ENCODE peak calls at places on chromosomes 7 and 10, in five cellular contexts. K is K562, U is H54, Q is esophagus squamous epithelium, Y is A549. N is an unnamed sample.
A peak's percentile ranks its signal among the peaks of the same experiment; 100 is the strongest.

GRCh38 chr7:42232275-42232674 is 4.7 kb downstream of the GLI3 start:
- DNase-seq in K (no peak), U (peak; percentile 79), Q (no peak), Y (no peak), N (no peak)

GRCh38 chr10:1199897-1200721 is 143.9 kb downstream of the WDR37 start:
- DNase-seq in K (no peak), U (no peak), Q (no peak), Y (no peak), N (no peak)

GRCh38 chr10:93073539-93074136 is at the start of gene CYP26A1:
- DNase-seq in K (peak; percentile 40), U (no peak), Q (no peak), Y (peak; percentile 51), N (peak; percentile 30)

GRCh38 chr7:106139253-106140251 is 27.4 kb upstream of the SYPL1 start:
- DNase-seq in K (no peak), U (no peak), Q (no peak), Y (no peak), N (no peak)

GRCh38 chr7:127954371-127954770 is 76.9 kb downstream of the LRRC4 start:
- DNase-seq in K (no peak), U (no peak), Q (no peak), Y (no peak), N (no peak)

GRCh38 chr7:11665381-11665780 is 166.6 kb downstream of the THSD7A start:
- DNase-seq in K (no peak), U (no peak), Q (no peak), Y (no peak), N (no peak)

GRCh38 chr7:152857272-152857671 is 97.7 kb downstream of the ACTR3B start:
- DNase-seq in K (no peak), U (no peak), Q (no peak), Y (no peak), N (no peak)

GRCh38 chr10:35004651-35005050 is 85.5 kb downstream of the CUL2 start:
- DNase-seq in K (no peak), U (no peak), Q (no peak), Y (no peak), N (no peak)

GRCh38 chr10:26057466-26057865 is 123.4 kb downstream of the MYO3A start:
- DNase-seq in K (no peak), U (no peak), Q (no peak), Y (no peak), N (no peak)

GRCh38 chr7:39507866-39508551 is 58.2 kb upstream of the YAE1 start:
- DNase-seq in K (no peak), U (no peak), Q (no peak), Y (no peak), N (no peak)

GRCh38 chr7:17185690-17186070 is 112.8 kb upstream of the AHR start:
- DNase-seq in K (no peak), U (peak; percentile 26), Q (no peak), Y (no peak), N (no peak)

GRCh38 chr10:88241501-88241900 is 341.6 kb downstream of the RNLS start:
- DNase-seq in K (no peak), U (no peak), Q (no peak), Y (no peak), N (no peak)

GRCh38 chr7:159091480-159092475 is 52.9 kb downstream of the VIPR2 start:
- DNase-seq in K (no peak), U (no peak), Q (no peak), Y (no peak), N (no peak)

GRCh38 chr7:87225696-87226095 is 6.2 kb upstream of the TMEM243 start:
- DNase-seq in K (no peak), U (no peak), Q (no peak), Y (no peak), N (no peak)

GRCh38 chr10:32906595-32906994 is 51.4 kb downstream of the ITGB1 start:
- DNase-seq in K (no peak), U (no peak), Q (no peak), Y (no peak), N (no peak)

GRCh38 chr10:64116731-64117130 is 595.5 kb downstream of the REEP3 start:
- DNase-seq in K (no peak), U (no peak), Q (no peak), Y (no peak), N (no peak)

GRCh38 chr10:114172776-114173555 is 1.0 kb downstream of the CCDC186 start:
- DNase-seq in K (no peak), U (no peak), Q (no peak), Y (no peak), N (no peak)

GRCh38 chr10:30848396-30849032 is 183.2 kb downstream of the ZNF438 start:
- DNase-seq in K (no peak), U (no peak), Q (no peak), Y (no peak), N (no peak)

DNA sequence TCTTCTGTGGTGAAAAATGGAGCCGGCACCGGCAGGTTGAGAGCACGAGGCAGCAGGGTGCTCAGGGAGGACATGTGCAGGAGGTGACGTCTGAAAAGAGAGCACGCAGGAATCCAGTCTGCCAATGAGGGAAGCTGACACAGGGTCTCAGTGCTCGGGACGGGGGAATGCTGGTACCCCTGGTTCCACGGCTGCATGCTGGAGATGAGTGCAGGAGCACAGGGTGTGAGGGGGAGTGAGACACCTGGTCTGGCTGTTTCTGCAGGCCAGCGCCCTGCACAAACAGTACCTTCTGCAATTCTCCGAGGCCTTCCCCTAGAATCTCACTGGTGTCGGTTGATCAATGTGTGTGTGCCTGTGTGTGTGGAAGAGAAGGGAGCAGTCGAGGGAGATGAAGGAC is 72.7 kb downstream of the VOPP1 start:
- DNase-seq in K (no peak), U (no peak), Q (no peak), Y (no peak), N (no peak)
- TF ChIP-seq POLR2A in K (no peak), U (no peak), Q (no peak), Y (no peak), N (no peak)

GRCh38 chr7:259191-259505 is 30.8 kb upstream of the FOXL3 start:
- DNase-seq in K (no peak), U (no peak), Q (no peak), Y (no peak), N (no peak)

GRCh38 chr7:258476-259190 is 31.3 kb upstream of the FOXL3 start:
- DNase-seq in K (peak; percentile 15), U (no peak), Q (no peak), Y (no peak), N (no peak)

GRCh38 chr7:260441-261281 is 29.3 kb upstream of the FOXL3 start:
- DNase-seq in K (no peak), U (no peak), Q (no peak), Y (no peak), N (no peak)

GRCh38 chr7:261341-262250 is 28.4 kb upstream of the FOXL3 start:
- DNase-seq in K (no peak), U (no peak), Q (no peak), Y (no peak), N (no peak)

DNA sequence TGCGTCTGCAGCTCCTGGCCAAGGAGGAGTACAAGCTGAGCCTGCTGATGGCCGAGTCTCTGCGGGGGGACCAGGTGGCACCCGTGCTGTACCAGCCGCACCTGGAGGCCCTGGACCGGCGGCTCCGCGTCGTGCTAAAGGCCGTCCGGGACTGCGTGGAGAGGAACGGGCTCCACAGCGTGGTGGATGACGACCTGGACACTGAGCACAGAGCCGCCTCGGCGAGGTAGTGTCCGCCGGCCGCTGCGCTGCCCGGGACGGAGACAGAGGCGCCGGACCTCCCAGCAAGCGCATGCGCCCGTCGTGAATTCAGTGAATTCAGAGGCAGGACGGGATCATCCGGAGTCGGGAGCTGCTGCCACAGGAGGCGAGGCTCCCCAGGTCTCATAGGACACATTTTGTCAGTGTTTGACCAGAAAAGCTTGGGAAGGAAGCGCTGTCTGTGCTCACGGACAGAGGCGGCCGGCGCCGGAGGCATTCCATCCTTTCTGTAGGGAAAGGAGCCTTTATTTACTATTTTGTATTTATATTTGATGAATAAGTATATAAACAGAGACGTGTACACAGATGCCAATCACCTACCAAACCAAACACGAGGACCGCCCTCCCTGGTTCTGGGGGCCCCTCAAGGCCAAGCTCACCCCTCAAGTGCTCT is 30.1 kb upstream of the FOXL3 start:
- DNase-seq in K (no peak), U (no peak), Q (no peak), Y (no peak), N (no peak)
- TF ChIP-seq POLR2A in K (no peak), U (no peak), Q (no peak), Y (no peak), N (no peak)

DNA sequence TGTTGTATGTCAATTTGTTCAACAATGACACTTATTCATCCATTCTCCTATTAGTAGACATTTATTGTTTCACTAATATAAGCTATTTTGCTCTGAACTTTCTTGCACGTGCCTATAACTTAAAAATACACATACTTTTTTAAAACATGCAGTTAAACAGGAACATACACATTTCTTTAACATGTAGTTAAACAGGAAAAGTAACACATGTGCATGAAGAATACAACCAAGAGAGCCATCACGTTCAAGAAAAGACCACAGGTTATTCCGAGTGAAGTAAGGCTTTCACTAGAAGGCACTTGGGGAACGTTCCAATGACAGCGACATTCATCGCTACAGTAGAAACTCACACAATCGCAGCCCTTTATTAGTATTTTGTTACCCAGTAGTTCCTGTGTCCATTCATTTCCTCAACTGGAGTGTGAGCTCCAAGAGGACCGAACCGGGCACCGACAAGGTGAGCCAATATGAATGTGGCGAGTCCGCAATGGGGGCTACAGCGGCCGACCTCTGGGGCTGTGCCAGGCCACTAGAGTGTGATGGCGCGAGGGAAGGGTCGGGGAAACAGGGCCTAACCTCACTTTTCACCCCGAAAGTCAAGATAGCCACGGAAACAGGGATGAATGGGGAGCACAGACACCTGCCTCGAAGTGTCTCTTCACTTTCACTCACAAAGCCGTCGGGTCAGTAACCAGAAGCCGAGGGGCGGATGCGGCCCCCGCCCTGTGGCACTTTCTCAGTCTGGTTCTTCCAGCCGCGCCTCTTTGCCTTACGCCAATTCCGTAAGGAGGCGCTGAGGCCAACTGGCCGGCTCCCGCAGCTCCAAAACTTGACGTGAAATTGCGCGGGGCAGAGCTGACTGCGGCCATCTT is 775 bp upstream of the SEPTIN7 start:
- DNase-seq in K (peak; percentile 75), U (peak; percentile 76), Q (peak; percentile 61), Y (peak; percentile 57), N (peak; percentile 96)
- TF ChIP-seq POLR2A in K (peak; percentile 57), U (no peak), Q (no peak), Y (peak; percentile 62), N (no peak)

GRCh38 chr7:155987681-155988080 is 175.4 kb upstream of the SHH start:
- DNase-seq in K (no peak), U (no peak), Q (no peak), Y (no peak), N (no peak)

GRCh38 chr7:155985518-155986427 is 173.5 kb upstream of the SHH start:
- DNase-seq in K (no peak), U (no peak), Q (no peak), Y (no peak), N (no peak)

GRCh38 chr7:155988421-155988820 is 176.2 kb upstream of the SHH start:
- DNase-seq in K (no peak), U (no peak), Q (no peak), Y (no peak), N (no peak)

GRCh38 chr7:155984609-155985405 is 172.5 kb upstream of the SHH start:
- DNase-seq in K (no peak), U (no peak), Q (no peak), Y (no peak), N (no peak)

DNA sequence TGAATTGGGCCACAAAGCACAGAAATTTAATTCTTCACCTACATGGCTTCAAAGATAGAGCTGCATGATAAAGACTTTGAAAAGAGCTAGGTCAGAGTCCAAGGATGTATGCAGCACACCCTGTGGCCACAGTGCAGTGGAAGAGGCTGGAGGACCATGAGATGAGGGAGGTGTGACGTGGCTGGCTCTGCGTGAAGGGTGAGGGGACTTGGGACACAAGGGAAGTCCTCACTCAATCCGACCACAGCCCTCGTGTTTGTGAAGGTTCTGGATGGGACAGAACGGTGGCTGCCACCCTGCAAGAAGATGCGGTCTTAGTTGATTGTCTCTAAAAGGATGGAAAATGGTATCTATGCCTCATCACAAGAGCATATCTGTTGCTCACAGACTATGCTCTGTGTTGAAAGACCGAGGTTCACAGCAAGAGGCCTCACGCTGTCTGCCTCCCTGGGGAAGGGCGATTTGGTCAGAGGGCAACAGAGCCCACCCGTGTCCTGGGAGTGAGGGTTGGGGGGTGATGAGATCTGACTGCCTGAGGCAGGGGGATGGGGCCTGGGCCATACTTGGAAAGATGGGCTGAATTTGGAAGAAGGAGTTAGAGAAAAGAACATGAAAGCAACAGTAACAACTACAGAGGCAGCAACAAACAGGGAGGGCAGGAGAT is 174.4 kb upstream of the SHH start:
- DNase-seq in K (no peak), U (no peak), Q (no peak), Y (no peak), N (no peak)
- TF ChIP-seq POLR2A in K (no peak), U (no peak), Q (no peak), Y (no peak), N (no peak)

N was measured in erythroblast.